ENCODE peak calls at places on chromosomes 5 and 9, in seven cellular contexts. M, L, B, N, G, V and H are unnamed samples.
A peak's percentile ranks its signal among the peaks of the same experiment; 100 is the strongest.

GRCh38 chr5:143887901-143888648 is 76.1 kb downstream of the HMHB1 start:
- DNase-seq in L (no peak), V (no peak), G (no peak), B (no peak), N (no peak), M (no peak), H (no peak)

GRCh38 chr5:129021744-129022143 is 56.5 kb downstream of the SLC27A6 start:
- DNase-seq in N (no peak), L (no peak), B (no peak), M (no peak), G (no peak), V (no peak), H (no peak)

GRCh38 chr9:34684816-34685215 is 6.3 kb downstream of the CCL19 start:
- DNase-seq in G (no peak), N (no peak), V (no peak), L (no peak), M (no peak), B (no peak), H (no peak)

GRCh38 chr9:115030006-115030405 is 88.0 kb downstream of the TNC start:
- DNase-seq in M (no peak), L (no peak), B (no peak), G (no peak), N (no peak), V (no peak), H (peak; percentile 69)

GRCh38 chr5:63022403-63022802 is 443.8 kb downstream of the LRRC70 start:
- DNase-seq in V (no peak), G (no peak), B (no peak), N (no peak), M (no peak), L (no peak), H (no peak)

GRCh38 chr9:77987880-77988525 is 43.6 kb downstream of the GNAQ start:
- DNase-seq in V (no peak), G (no peak), M (no peak), N (peak; percentile 32), B (no peak), L (no peak), H (no peak)

GRCh38 chr5:171966270-171966669 is 40.2 kb downstream of the FBXW11 start:
- DNase-seq in L (no peak), G (no peak), N (no peak), B (no peak), M (no peak), V (no peak), H (no peak)

GRCh38 chr5:40680741-40681350 is 1.1 kb downstream of the PTGER4 start:
- DNase-seq in M (no peak), G (no peak), B (peak; percentile 44), L (peak; percentile 59), N (no peak), V (peak; percentile 25), H (no peak)

GRCh38 chr5:54867310-54867944 is 118.0 kb downstream of the ESM1 start:
- DNase-seq in V (no peak), N (peak; percentile 83), M (peak; percentile 38), B (peak; percentile 74), G (no peak), L (no peak), H (no peak)

GRCh38 chr9:120841930-120842684 is 615 bp downstream of the PSMD5 start:
- DNase-seq in N (no peak), M (no peak), G (no peak), B (no peak), L (no peak), V (no peak), H (no peak)
- H3K4me1 ChIP-seq in N (no peaks in the 10 kb centered on the region), M (peaks cover 20% of the 10 kb centered on the region), G (peaks cover 12% of the 10 kb centered on the region), B (peaks cover 4% of the 10 kb centered on the region), L (peaks cover 8% of the 10 kb centered on the region), V (peaks cover 17% of the 10 kb centered on the region), H (peaks cover 20% of the 10 kb centered on the region)

GRCh38 chr9:135975834-135976233 is 14.7 kb upstream of the UBAC1 start:
- DNase-seq in V (no peak), M (no peak), L (no peak), N (no peak), G (no peak), B (no peak), H (peak; percentile 28)
- TF ChIP-seq CTCF in V (no peak), M (no peak), L (no peak), N (no peak), G (no peak), B (peak; percentile 33), H (peak; percentile 12)

GRCh38 chr5:37170856-37171255 is 78.3 kb downstream of the CPLANE1 start:
- DNase-seq in G (no peak), M (no peak), N (no peak), L (no peak), B (no peak), V (no peak), H (no peak)
- H3K36me3 ChIP-seq in G (peaks cover 7% of the 10 kb centered on the region), M (peaks cover 17% of the 10 kb centered on the region), N (no peaks in the 10 kb centered on the region), L (peaks cover 100% of the 10 kb centered on the region), B (peaks cover 20% of the 10 kb centered on the region), V (no peaks in the 10 kb centered on the region), H (no peaks in the 10 kb centered on the region)

GRCh38 chr9:113511047-113511521 is 47.6 kb downstream of the RGS3 start:
- DNase-seq in G (no peak), M (no peak), B (no peak), V (peak; percentile 53), N (no peak), L (no peak), H (no peak)
- H3K4me1 ChIP-seq in G (no peaks in the 10 kb centered on the region), M (no peaks in the 10 kb centered on the region), B (peaks cover 26% of the 10 kb centered on the region), V (no peaks in the 10 kb centered on the region), N (peaks cover 6% of the 10 kb centered on the region), L (peaks cover 13% of the 10 kb centered on the region), H (no peaks in the 10 kb centered on the region)